ENCODE peak calls at places on chromosome 13, in four cellular contexts. Y is esophagus muscularis mucosa, D is cardiac fibroblast, U is fibroblast of pulmonary artery. J is an unnamed sample.

GRCh38 chr13:30504081-30504480 is 38.3 kb upstream of the HMGB1 start:
- DNase-seq in Y (peak), D (peak), U (peak), J (no peak)

GRCh38 chr13:114226088-114226487 is 8.6 kb upstream of the CDC16 start:
- DNase-seq in Y (no peak), D (no peak), U (no peak), J (no peak)

GRCh38 chr13:91174886-91175501 is 172.5 kb upstream of the MIR17HG start:
- DNase-seq in Y (no peak), D (no peak), U (no peak), J (no peak)

GRCh38 chr13:30679483-30680330 is 55.6 kb upstream of the ALOX5AP start:
- DNase-seq in Y (no peak), D (peak), U (peak), J (no peak)

GRCh38 chr13:50106559-50106958 is 91.3 kb downstream of the KCNRG start:
- DNase-seq in Y (no peak), D (no peak), U (no peak), J (no peak)

GRCh38 chr13:32255744-32256120 is 59.4 kb downstream of the ZAR1L start:
- DNase-seq in Y (no peak), D (peak), U (peak), J (no peak)

GRCh38 chr13:50891206-50891605 is 18.4 kb upstream of the RNASEH2B start:
- DNase-seq in Y (no peak), D (no peak), U (no peak), J (no peak)

GRCh38 chr13:85828094-85828684 is 29.0 kb upstream of the SLITRK6 start:
- DNase-seq in Y (no peak), D (peak), U (peak), J (no peak)

GRCh38 chr13:33193428-33193974 is 92.1 kb downstream of the STARD13 start:
- DNase-seq in Y (no peak), D (peak), U (peak), J (peak)

GRCh38 chr13:41145136-41145908 is 12.7 kb upstream of the KBTBD6 start:
- DNase-seq in Y (no peak), D (peak), U (peak), J (no peak)

GRCh38 chr13:23634897-23635296 is 64.7 kb downstream of the TNFRSF19 start:
- DNase-seq in Y (no peak), D (no peak), U (no peak), J (no peak)

GRCh38 chr13:49649963-49650312 is 21.6 kb downstream of the ARL11 start:
- DNase-seq in Y (no peak), D (no peak), U (no peak), J (no peak)

GRCh38 chr13:111318396-111318795 is 2.0 kb upstream of the TEX29 start:
- DNase-seq in Y (no peak), D (no peak), U (no peak), J (no peak)

GRCh38 chr13:76965759-76966421 is 17.6 kb downstream of the ACOD1 start:
- DNase-seq in Y (no peak), D (peak), U (peak), J (no peak)

GRCh38 chr13:38401276-38401675 is 51.6 kb downstream of the UFM1 start:
- DNase-seq in Y (no peak), D (no peak), U (no peak), J (no peak)

GRCh38 chr13:74115138-74115537 is 19.1 kb downstream of the KLF12 start:
- DNase-seq in Y (no peak), D (peak), U (peak), J (no peak)

GRCh38 chr13:21668665-21669599 is 1.9 kb upstream of the FGF9 start:
- DNase-seq in Y (no peak), D (peak), U (peak), J (no peak)

GRCh38 chr13:63050287-63050686 is 1634.6 kb upstream of the PCDH20 start:
- DNase-seq in Y (no peak), D (no peak), U (no peak), J (no peak)

GRCh38 chr13:78497702-78498319 is 105.5 kb downstream of the POU4F1 start:
- DNase-seq in Y (no peak), D (no peak), U (no peak), J (no peak)

GRCh38 chr13:100549316-100549715 is 39.3 kb downstream of the GGACT start:
- DNase-seq in Y (no peak), D (no peak), U (no peak), J (no peak)

GRCh38 chr13:65943711-65944110 is 1286.4 kb downstream of the PCDH9 start:
- DNase-seq in Y (no peak), D (peak), U (peak), J (no peak)

GRCh38 chr13:30255696-30256095 is 51.7 kb downstream of the KATNAL1 start:
- DNase-seq in Y (no peak), D (no peak), U (peak), J (no peak)

GRCh38 chr13:72539925-72540324 is 187.5 kb downstream of the MZT1 start:
- DNase-seq in Y (no peak), D (no peak), U (no peak), J (no peak)

GRCh38 chr13:76271728-76272232 is 614.4 kb downstream of the KCTD12 start:
- DNase-seq in Y (no peak), D (no peak), U (no peak), J (no peak)

DNA sequence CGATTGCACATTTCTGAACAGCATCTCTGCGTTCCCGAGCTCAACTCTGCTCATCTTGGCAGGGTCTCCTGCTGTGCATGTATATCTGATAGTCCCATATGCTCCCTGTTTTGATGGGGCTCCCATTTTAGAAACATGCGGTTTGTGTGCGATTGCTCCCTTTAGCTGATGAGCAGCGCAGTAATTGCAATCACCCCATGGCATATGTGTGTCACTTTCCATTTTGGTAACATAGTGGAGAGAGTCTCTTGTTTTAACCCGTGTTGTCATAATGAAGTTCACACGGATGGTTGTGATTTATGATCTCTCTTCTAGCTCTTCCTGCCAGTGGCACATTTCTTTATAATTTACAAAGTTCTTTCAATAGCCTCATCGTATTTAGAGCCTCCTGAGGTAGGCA is 144.7 kb downstream of the MTUS2 start:
- DNase-seq in Y (no peak), D (no peak), U (no peak), J (no peak)
- TF ChIP-seq CTCF in Y (no peak), D (no peak), U (no peak), J (no peak)

GRCh38 chr13:101915755-101916107 is 463.3 kb downstream of the ITGBL1 start:
- DNase-seq in Y (no peak), D (no peak), U (no peak), J (no peak)
- H3K4me3 ChIP-seq in Y (peak), D (no peak), U (no peak), J (peak)

GRCh38 chr13:92972751-92973150 is 253.9 kb upstream of the GPC6 start:
- DNase-seq in Y (no peak), D (no peak), U (no peak), J (no peak)

GRCh38 chr13:92966900-92967299 is 259.7 kb upstream of the GPC6 start:
- DNase-seq in Y (no peak), D (no peak), U (no peak), J (no peak)

GRCh38 chr13:92966341-92966740 is 260.3 kb upstream of the GPC6 start:
- DNase-seq in Y (no peak), D (no peak), U (no peak), J (no peak)

GRCh38 chr13:92963029-92963428 is 263.6 kb upstream of the GPC6 start:
- DNase-seq in Y (no peak), D (no peak), U (no peak), J (peak)

DNA sequence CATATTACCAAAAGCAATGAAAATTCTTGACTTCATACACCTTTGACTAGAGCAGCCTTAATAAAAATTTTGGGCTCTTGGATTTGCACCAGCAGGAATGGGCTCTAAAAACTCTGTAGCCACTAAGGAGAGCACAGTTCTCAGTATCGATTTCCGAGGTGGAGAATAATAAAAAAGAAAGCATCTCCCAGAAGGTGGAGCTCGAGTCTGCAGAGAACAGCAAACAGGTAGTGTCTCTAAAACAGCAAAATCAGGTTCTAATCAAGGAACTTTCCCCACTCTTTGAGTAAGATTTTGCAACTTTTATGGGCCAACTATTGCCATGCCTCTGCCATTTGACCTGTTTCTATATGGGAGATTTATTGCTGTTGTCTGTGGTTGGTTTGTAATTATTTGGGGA is 258.7 kb upstream of the GPC6 start:
- DNase-seq in Y (no peak), D (peak), U (peak), J (no peak)
- TF ChIP-seq CTCF in Y (no peak), D (peak), U (peak), J (no peak)

DNA sequence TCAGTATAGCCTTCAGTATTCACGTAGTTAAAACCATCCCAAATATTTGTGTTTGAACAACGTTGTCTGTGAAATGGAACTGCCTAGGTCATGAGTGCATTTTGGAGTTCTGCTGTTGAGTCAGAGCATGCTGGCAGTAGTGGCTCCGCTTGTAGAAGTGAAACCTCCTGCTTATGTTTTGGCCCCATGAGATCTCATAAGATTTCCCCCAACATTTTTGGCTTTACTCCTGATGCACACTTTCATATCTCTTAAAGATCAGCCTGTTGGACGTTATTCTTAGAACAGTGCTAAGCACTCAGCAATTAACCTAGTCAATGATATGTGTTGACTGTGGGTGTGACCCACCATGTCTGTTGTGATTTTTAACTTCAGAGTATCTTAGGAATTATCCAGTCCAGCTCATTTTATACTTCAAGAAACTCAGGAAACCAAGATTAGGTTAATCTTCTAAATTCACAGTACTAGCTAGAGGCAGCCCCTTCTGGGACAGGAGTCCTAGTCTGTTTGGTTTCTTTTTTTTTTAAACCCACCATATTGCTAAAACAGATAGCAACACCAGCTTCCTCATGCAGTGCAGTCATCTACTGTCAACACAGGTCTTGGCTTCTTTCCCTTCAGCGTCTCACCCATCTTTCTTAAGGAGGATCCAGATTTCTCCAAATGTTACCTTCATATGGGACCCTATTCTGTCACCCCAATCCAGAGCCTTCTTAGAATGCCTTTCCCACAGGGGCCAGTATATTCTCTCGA is 26.2 kb downstream of the RAP2A start:
- DNase-seq in Y (no peak), D (peak), U (peak), J (no peak)
- H3K4me3 ChIP-seq in Y (no peak), D (no peak), U (no peak), J (no peak)

DNA sequence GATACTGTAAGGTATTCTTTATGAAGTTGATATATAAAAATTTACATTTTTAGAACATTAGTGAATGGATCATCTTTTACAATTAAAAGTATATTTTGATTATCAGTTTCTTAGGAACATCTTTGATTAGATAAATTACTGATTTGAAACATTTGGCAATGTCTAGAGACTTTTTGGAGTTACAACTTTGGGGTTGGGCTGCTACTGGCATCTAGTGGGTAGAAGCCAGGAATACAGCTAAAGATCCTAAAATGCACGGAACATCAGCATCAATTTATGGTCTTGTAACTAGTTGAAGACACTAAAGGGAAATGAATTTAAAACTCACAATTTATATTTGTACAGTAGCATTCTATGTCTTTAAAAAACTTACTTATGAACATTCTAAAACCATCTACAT is 19.9 kb downstream of the POMP start:
- DNase-seq in Y (no peak), D (no peak), U (peak), J (no peak)
- TF ChIP-seq CTCF in Y (no peak), D (peak), U (peak), J (no peak)

GRCh38 chr13:99218126-99218525 is 17.5 kb downstream of the UBAC2 start:
- DNase-seq in Y (no peak), D (no peak), U (no peak), J (no peak)
- H3K4me3 ChIP-seq in Y (no peak), D (no peak), U (no peak), J (no peak)

J was measured in retinal pigment epithelial cell.